ENCODE peak calls at places on chromosomes 7 and 10, in four cellular contexts. P, R, F and H are unnamed samples.

GRCh38 chr7:155585956-155586355 is 39.6 kb upstream of the CNPY1 start:
- DNase-seq in P (peak), R (no peak), F (no peak), H (no peak)

GRCh38 chr10:48651293-48651692 is 33.4 kb upstream of the WDFY4 start:
- DNase-seq in F (no peak), P (no peak), R (no peak), H (no peak)

GRCh38 chr10:90658791-90659190 is 199.0 kb downstream of the HTR7 start:
- DNase-seq in P (no peak), R (no peak), F (peak), H (no peak)

GRCh38 chr7:128842674-128843641 is 12.8 kb downstream of the FLNC start:
- DNase-seq in R (no peak), P (no peak), F (no peak), H (no peak)

GRCh38 chr10:52308251-52309031 is 5.6 kb upstream of the DKK1 start:
- DNase-seq in R (no peak), P (peak), F (peak), H (peak)

GRCh38 chr7:140137078-140137477 is 39.7 kb downstream of the KDM7A start:
- DNase-seq in R (no peak), P (no peak), F (no peak), H (no peak)

GRCh38 chr7:85041599-85042216 is 145.1 kb downstream of the SEMA3D start:
- DNase-seq in F (peak), R (peak), P (peak), H (peak)

GRCh38 chr7:33757563-33758165 is 147.7 kb upstream of the BMPER start:
- DNase-seq in F (peak), P (no peak), R (peak), H (no peak)

GRCh38 chr7:98250789-98251188 is 1.2 kb downstream of the TECPR1 start:
- DNase-seq in R (no peak), P (no peak), F (peak), H (no peak)

GRCh38 chr7:85890244-85890811 is 703.5 kb upstream of the SEMA3D start:
- DNase-seq in F (peak), R (no peak), P (no peak), H (no peak)

GRCh38 chr7:158366346-158366745 is 221.3 kb downstream of the PTPRN2 start:
- DNase-seq in P (peak), R (no peak), F (no peak), H (no peak)

GRCh38 chr7:139112316-139112715 is 2.8 kb upstream of the ZC3HAV1 start:
- DNase-seq in R (no peak), F (no peak), P (no peak), H (no peak)
- H3K27ac ChIP-seq in R (no peak), F (no peak), P (no peak), H (no peak)

DNA sequence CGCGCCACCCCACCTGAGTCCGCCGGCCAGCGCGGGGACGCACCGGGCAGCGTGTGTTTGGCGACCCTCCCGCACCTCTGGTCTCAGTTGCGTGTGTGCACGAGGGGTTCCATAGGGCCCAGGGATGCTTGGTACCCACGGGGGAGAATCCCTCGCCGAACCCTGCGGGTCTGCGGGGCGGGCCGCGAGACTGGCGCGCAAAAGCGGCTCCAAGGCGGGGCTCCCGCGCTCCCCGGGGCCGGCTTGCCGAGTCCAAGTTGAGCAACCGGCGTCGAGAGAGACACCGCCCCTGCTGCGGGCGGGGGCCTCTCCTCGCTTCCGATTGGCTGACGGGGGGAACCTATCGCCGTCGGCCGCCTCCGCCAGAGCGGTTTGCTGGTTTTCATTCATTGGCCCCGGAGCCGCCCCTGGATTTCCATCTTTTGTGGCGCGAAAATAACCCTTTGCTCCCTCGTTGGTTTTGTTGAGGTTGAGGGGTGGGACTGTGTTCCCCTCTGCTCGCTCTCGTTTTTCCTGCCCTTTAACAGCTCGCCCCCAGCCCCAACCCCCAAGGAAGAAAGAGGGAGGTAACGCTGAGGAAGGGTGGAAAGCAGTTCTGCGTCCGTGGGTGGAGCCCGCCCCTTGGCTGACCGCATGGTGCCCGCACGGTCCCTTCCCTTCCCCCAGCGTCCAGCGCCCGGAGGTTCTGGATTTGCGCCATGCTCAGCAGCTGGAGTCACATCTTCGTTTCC is 4.0 kb upstream of the IGF2BP3 start:
- DNase-seq in R (peak), P (peak), F (peak), H (peak)
- H3K27ac ChIP-seq in R (no peak), P (no peak), F (peak), H (no peak)

DNA sequence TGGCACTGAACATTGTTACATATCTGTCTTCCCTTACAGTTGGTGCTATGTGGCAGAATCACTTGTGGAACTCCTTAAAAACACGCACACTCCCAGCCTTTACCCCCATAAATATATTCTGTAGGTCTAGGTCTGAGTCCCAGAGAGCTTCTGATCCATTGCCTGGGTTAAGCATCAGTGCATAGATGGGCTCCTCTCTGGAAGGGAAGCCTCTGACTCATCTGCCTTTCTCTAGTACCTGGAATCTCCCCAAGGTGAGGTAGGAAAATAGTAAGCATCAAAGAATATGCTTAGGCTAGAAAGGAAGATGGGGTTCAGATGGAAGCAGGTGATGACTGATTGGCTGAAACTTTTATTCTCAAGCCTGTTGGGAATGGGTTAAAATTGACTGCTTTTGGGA is 26.1 kb downstream of the PROSER2 start:
- DNase-seq in R (no peak), F (no peak), P (no peak), H (no peak)
- H3K27ac ChIP-seq in R (no peak), F (no peak), P (no peak), H (no peak)

GRCh38 chr10:42755028-42755451 is 27.6 kb upstream of the BMS1 start:
- DNase-seq in P (no peak), R (no peak), F (peak), H (no peak)

GRCh38 chr10:42754155-42755027 is 28.2 kb upstream of the BMS1 start:
- DNase-seq in P (peak), F (peak), R (no peak), H (no peak)

GRCh38 chr10:42753507-42754154 is 29.0 kb upstream of the BMS1 start:
- DNase-seq in P (peak), R (no peak), F (peak), H (no peak)

GRCh38 chr10:42755591-42756093 is 27.0 kb upstream of the BMS1 start:
- DNase-seq in F (no peak), P (no peak), R (no peak), H (no peak)

GRCh38 chr10:42753126-42753506 is 29.5 kb upstream of the BMS1 start:
- DNase-seq in F (peak), R (peak), P (peak), H (peak)
- H3K27ac ChIP-seq in F (no peak), R (peak), P (no peak), H (no peak)

GRCh38 chr10:95559466-95559865 is 1.7 kb downstream of the SORBS1 start:
- DNase-seq in F (peak), P (no peak), R (peak), H (peak)

GRCh38 chr10:95561200-95562177 is at the start of gene SORBS1:
- DNase-seq in F (peak), R (peak), P (peak), H (peak)

GRCh38 chr10:95556994-95557767 is 4.0 kb downstream of the SORBS1 start:
- DNase-seq in R (no peak), F (no peak), P (peak), H (no peak)

GRCh38 chr10:95560288-95561199 is 627 bp downstream of the SORBS1 start:
- DNase-seq in P (peak), F (peak), R (peak), H (no peak)

GRCh38 chr10:95558593-95559320 is 2.4 kb downstream of the SORBS1 start:
- DNase-seq in F (no peak), R (no peak), P (no peak), H (no peak)
- H3K27ac ChIP-seq in F (peak), R (peak), P (no peak), H (no peak)